ENCODE peak calls at places on chromosomes 11 and 22, in four cellular contexts. I is GM12878, V is WTC11, G is K562. Y is an unnamed sample.

GRCh38 chr11:47154738-47155570 is 21.7 kb downstream of the ARFGAP2 start:
- DNase-seq in I (no peak), V (no peak), G (no peak), Y (no peak)

GRCh38 chr11:46429709-46430108 is 38.1 kb upstream of the CHRM4 start:
- DNase-seq in I (no peak), V (no peak), G (no peak), Y (no peak)

GRCh38 chr11:72951193-72951592 is 137.0 kb downstream of the ATG16L2 start:
- DNase-seq in I (no peak), V (no peak), G (no peak), Y (no peak)

GRCh38 chr22:45834795-45835194 is 142.2 kb downstream of the WNT7B start:
- DNase-seq in I (no peak), V (no peak), G (no peak), Y (no peak)

GRCh38 chr11:61718613-61719302 is 33.7 kb upstream of the MYRF start:
- DNase-seq in I (no peak), V (peak), G (peak), Y (no peak)

GRCh38 chr22:24230911-24231656 is 13.8 kb downstream of the GGT5 start:
- DNase-seq in I (no peak), V (peak), G (peak), Y (no peak)

GRCh38 chr11:58505849-58506248 is 2.1 kb downstream of the OR5B21 start:
- DNase-seq in I (no peak), V (no peak), G (no peak), Y (no peak)

GRCh38 chr11:77100166-77101042 is 2.2 kb upstream of the OMP start:
- DNase-seq in I (no peak), V (no peak), G (no peak), Y (no peak)

GRCh38 chr22:29080061-29080975 is 7.5 kb downstream of the KREMEN1 start:
- DNase-seq in I (no peak), V (no peak), G (no peak), Y (no peak)

GRCh38 chr11:134150195-134150903 is 73.4 kb downstream of the NCAPD3 start:
- DNase-seq in I (no peak), V (no peak), G (no peak), Y (no peak)

GRCh38 chr22:30439226-30439625 is 13.7 kb downstream of the MTFP1 start:
- DNase-seq in I (no peak), V (no peak), G (no peak), Y (no peak)

GRCh38 chr22:45577746-45578523 is 75.3 kb downstream of the FBLN1 start:
- DNase-seq in I (peak), V (peak), G (peak), Y (peak)

GRCh38 chr11:30758012-30758411 is 171.9 kb upstream of the MPPED2 start:
- DNase-seq in I (no peak), V (no peak), G (no peak), Y (no peak)

GRCh38 chr22:46038516-46039430 is 61.8 kb upstream of the WNT7B start:
- DNase-seq in I (no peak), V (peak), G (no peak), Y (no peak)

GRCh38 chr11:12258451-12258850 is 118.9 kb upstream of the PARVA start:
- DNase-seq in I (no peak), V (no peak), G (peak), Y (peak)

GRCh38 chr22:47918936-47919505 is 1156.6 kb downstream of the TBC1D22A start:
- DNase-seq in I (no peak), V (no peak), G (no peak), Y (no peak)

GRCh38 chr11:122071680-122072321 is 44.2 kb downstream of the BLID start:
- DNase-seq in I (no peak), V (peak), G (no peak), Y (no peak)

GRCh38 chr22:50018608-50019291 is 6.2 kb upstream of the IL17REL start:
- DNase-seq in I (no peak), V (no peak), G (no peak), Y (no peak)

GRCh38 chr11:12893787-12894672 is 115.1 kb upstream of the RASSF10 start:
- DNase-seq in I (no peak), V (peak), G (peak), Y (peak)

DNA sequence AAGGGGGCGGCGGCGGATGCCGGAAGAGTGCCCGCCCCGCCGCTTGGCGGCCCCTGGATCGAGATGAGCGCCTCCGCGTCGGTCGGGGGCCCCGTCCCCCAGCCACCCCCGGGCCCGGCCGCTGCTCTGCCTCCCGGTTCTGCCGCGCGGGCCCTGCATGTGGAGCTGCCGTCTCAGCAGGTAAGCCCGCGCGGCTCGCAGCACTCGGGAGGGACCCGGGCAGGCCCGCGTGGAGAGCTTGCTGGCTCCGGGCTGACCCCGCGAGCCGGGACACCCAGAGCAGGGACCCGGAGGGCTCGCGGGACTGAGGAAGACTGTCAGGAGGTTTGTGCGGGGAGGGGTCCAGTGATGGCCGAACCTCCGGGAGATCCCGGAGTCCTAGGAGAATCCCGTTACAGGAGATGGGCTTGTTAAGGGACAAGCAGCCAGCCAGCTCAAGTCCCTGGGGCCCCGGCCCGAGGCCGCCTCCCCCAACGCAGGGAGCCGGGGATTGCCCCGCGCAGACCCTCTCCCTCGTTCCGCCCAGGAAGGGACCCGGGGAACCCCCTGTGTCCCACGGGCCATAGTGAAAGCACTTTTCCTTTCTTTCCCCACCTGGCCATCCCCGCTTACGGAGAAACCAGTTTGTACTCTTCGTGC is 454 bp downstream of the UVRAG start:
- DNase-seq in I (no peak), V (peak), G (no peak), Y (no peak)
- TF ChIP-seq CBFB in I (no peak), V (no peak), G (no peak), Y (no peak)

DNA sequence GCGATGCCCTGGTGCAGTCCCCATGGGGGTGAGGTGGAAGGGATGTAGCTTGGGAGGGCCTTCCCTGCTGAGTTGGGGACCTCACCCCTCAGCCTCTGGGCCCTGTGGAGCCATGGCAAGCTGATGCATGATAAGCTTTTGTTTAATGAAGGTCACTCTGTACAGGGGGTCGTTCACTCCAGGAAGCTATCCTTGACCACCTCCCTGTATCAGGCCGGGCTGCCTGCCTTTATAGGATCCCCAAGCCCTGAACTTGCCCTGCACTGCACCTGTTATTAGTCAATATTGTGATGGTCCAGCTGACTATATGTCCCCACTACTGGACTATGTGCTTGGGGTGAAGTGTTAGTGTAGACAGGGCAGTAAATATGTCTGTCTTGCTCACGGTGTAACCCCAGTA is 49.7 kb upstream of the MYEOV start:
- DNase-seq in I (no peak), V (no peak), G (no peak), Y (no peak)
- TF ChIP-seq CBFB in I (no peak), V (no peak), G (no peak), Y (no peak)

DNA sequence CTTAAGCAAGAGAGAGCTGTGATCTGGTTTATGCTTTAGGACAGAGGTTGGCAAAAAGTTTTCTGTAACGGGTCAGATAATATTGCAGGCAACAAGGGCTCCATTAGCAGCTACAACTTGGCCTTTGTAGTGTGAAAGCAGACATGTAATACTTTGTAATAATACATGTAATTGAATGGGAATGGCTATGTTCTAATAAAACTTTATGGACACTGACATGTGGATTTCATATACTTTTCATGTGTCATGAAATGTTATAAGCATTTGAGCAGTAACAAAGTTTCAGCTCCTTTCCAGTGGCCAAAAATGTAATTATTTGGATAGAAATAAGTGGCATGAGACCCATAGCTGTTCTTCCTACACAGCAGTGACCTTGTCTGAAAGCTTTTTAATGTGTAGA is 3.1 kb downstream of the DYNC2H1 start:
- DNase-seq in I (no peak), V (no peak), G (no peak), Y (no peak)
- TF ChIP-seq CBFB in I (no peak), V (no peak), G (no peak), Y (no peak)

GRCh38 chr22:40313007-40313406 is 33.3 kb upstream of the ADSL start:
- DNase-seq in I (no peak), V (no peak), G (no peak), Y (no peak)

GRCh38 chr22:40310771-40311120 is 35.6 kb upstream of the ADSL start:
- DNase-seq in I (no peak), V (no peak), G (no peak), Y (no peak)

GRCh38 chr22:40308999-40309578 is 37.2 kb upstream of the ADSL start:
- DNase-seq in I (no peak), V (no peak), G (no peak), Y (no peak)

GRCh38 chr22:40310081-40310770 is 36.1 kb upstream of the ADSL start:
- DNase-seq in I (no peak), V (no peak), G (no peak), Y (no peak)

GRCh38 chr22:40312050-40312449 is 34.2 kb upstream of the ADSL start:
- DNase-seq in I (no peak), V (no peak), G (no peak), Y (no peak)
- TF ChIP-seq CBFB in I (no peak), V (no peak), G (no peak), Y (no peak)

DNA sequence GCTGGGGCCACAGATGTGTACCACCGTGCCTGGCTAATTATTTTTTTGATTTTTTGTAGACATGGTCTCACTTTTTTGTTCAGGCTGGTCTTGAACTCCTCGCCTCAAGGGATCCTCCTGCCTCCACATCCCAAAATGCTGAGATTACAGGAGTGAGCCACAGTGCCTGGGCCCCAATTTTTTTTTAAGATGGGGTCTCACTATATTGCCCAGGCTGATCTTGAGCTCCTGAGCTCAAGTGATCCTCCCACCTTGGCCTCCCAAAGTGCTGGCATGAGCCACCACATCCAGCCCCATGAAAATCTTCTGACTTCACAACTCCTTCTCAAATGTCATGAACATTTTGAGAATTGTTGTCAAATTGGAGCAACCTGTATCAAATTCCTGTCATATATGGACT is 2.3 kb upstream of the ANKRD54 start:
- DNase-seq in I (no peak), V (no peak), G (no peak), Y (no peak)
- TF ChIP-seq CBFB in I (no peak), V (no peak), G (no peak), Y (no peak)

GRCh38 chr11:65310756-65311155 is 3.9 kb upstream of the CDC42EP2 start:
- DNase-seq in I (no peak), V (no peak), G (no peak), Y (no peak)
- TF ChIP-seq CBFB in I (no peak), V (no peak), G (no peak), Y (no peak)

GRCh38 chr11:6443269-6444003 is 2.6 kb upstream of the HPX start:
- DNase-seq in I (no peak), V (peak), G (peak), Y (peak)
- TF ChIP-seq CBFB in I (no peak), V (no peak), G (no peak), Y (no peak)

GRCh38 chr11:1741741-1742140 is 8.7 kb downstream of the IFITM10 start:
- DNase-seq in I (no peak), V (no peak), G (no peak), Y (no peak)
- TF ChIP-seq CBFB in I (no peak), V (no peak), G (no peak), Y (no peak)

DNA sequence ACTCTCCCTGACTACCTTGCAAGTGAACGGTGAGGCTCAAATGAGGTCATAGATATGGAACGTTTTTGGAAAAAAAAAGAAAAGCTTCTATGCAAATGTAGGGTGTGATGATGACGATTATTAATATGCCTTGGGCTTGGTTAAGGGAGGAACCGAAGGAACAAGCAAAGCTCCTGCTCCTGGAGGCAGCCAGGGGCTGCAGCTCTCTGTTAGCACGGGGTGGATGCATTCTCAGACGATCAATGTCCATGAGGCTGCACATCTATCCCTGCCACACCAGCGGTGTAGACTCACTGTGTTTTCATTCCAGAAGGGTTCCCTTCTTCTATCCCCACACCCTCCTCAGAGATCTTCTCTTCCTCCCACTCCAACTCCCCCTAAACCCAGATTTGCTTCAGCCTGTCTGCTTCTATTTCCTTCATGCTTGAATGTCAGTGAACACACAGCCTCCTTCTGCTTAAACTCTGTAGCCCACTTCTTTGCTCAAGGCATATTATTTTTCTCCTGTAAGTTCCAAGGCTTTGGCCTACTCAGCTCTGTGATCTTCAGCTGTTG is 29.3 kb upstream of the SCN3B start:
- DNase-seq in I (no peak), V (no peak), G (no peak), Y (no peak)
- TF ChIP-seq CBFB in I (no peak), V (no peak), G (no peak), Y (no peak)

DNA sequence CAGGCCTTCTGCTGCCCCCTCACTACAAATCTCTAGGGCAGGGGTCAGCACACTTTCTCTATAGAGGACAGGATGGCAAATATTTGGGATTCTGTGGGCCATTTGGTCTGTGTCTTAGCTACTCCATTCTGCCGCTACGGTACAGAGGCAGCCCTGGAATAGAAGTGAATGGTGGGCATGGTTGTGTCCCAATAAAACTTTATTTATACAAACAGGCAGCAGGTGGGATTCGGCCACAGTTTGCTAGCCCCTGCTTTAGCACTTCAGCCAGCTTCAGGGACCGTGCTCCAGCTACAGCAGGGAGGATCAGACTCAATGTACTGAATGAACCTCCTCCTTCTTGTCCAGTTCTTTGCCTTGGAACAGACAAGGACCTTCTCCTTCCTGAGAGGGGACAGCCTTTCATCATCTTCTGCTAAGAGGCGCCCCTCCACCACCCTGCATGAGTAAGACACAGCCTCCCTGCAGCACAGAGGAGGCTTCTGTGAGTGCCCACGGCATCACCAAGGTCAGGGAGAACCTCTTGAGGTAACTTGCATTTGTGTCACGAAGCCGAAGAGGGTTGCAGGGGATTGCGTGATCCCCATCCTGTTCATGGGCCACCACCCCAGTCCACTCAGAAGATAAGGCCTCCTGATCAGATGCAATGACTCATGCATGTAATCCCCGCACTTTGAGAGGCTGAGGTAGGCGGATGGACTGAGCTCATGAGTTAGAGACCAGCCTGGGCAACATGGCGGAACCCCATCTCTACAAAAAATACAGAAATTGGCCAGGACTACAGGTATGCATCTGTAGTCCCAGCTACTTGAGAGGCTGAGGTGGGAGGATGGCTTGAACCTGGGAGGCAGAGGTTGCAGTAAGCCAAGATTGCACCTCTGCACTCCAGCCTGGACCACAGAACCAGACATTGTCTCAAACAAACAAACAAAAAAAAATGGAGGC is 4.6 kb downstream of the C11orf24 start:
- DNase-seq in I (no peak), V (no peak), G (no peak), Y (no peak)
- TF ChIP-seq CBFB in I (no peak), V (no peak), G (no peak), Y (no peak)

Y was measured in HepG2.